ENCODE peak calls at places on chromosomes 1 and 21, in six cellular contexts. One of them, this sample, is unnamed.

GRCh38 chr1:153292740-153293479 is 19.8 kb downstream of the PGLYRP3 start:
- DNase-seq in DMS153: no peak
- DNase-seq in AG08395: no peak
- DNase-seq in fibroblast of pulmonary artery: no peak
- DNase-seq in H1: no peak
- DNase-seq in HTR-8/SVneo: no peak
- DNase-seq in this sample: no peak

GRCh38 chr1:28860332-28861073 is 48.5 kb downstream of the OPRD1 start:
- DNase-seq in AG08395: no peak
- DNase-seq in DMS153: peak
- DNase-seq in fibroblast of pulmonary artery: peak
- DNase-seq in H1: no peak
- DNase-seq in HTR-8/SVneo: no peak
- DNase-seq in this sample: no peak

GRCh38 chr21:37153935-37154350 is 80.9 kb downstream of the TTC3 start:
- DNase-seq in fibroblast of pulmonary artery: peak
- DNase-seq in DMS153: no peak
- DNase-seq in HTR-8/SVneo: no peak
- DNase-seq in AG08395: no peak
- DNase-seq in H1: no peak
- DNase-seq in this sample: peak

GRCh38 chr1:54193453-54193852 is 6.4 kb downstream of the CYB5RL start:
- DNase-seq in AG08395: no peak
- DNase-seq in H1: no peak
- DNase-seq in HTR-8/SVneo: no peak
- DNase-seq in DMS153: no peak
- DNase-seq in fibroblast of pulmonary artery: no peak
- DNase-seq in this sample: no peak

GRCh38 chr21:44596068-44596725 is 3.9 kb upstream of the KRTAP10-6 start:
- DNase-seq in fibroblast of pulmonary artery: no peak
- DNase-seq in HTR-8/SVneo: no peak
- DNase-seq in AG08395: no peak
- DNase-seq in DMS153: no peak
- DNase-seq in H1: no peak
- DNase-seq in this sample: no peak

GRCh38 chr21:42558846-42559245 is 45.2 kb downstream of the SLC37A1 start:
- DNase-seq in AG08395: no peak
- DNase-seq in fibroblast of pulmonary artery: no peak
- DNase-seq in HTR-8/SVneo: no peak
- DNase-seq in H1: no peak
- DNase-seq in DMS153: peak
- DNase-seq in this sample: no peak

GRCh38 chr1:119482517-119483425 is 24.2 kb upstream of the HSD3B1 start:
- DNase-seq in HTR-8/SVneo: no peak
- DNase-seq in fibroblast of pulmonary artery: no peak
- DNase-seq in DMS153: no peak
- DNase-seq in AG08395: no peak
- DNase-seq in H1: no peak
- DNase-seq in this sample: no peak

GRCh38 chr1:46248122-46248920 is 758 bp downstream of the RAD54L start:
- DNase-seq in HTR-8/SVneo: peak
- DNase-seq in H1: no peak
- DNase-seq in DMS153: peak
- DNase-seq in fibroblast of pulmonary artery: no peak
- DNase-seq in AG08395: no peak
- DNase-seq in this sample: no peak

GRCh38 chr1:34896612-34897011 is 32.8 kb downstream of the DLGAP3 start:
- DNase-seq in AG08395: no peak
- DNase-seq in fibroblast of pulmonary artery: peak
- DNase-seq in DMS153: no peak
- DNase-seq in H1: no peak
- DNase-seq in HTR-8/SVneo: no peak
- DNase-seq in this sample: no peak

GRCh38 chr1:165259236-165259635 is 97.3 kb downstream of the LMX1A start:
- DNase-seq in HTR-8/SVneo: no peak
- DNase-seq in DMS153: peak
- DNase-seq in H1: no peak
- DNase-seq in AG08395: no peak
- DNase-seq in fibroblast of pulmonary artery: no peak
- DNase-seq in this sample: no peak

GRCh38 chr1:26083246-26083645 is 15.8 kb upstream of the TRIM63 start:
- DNase-seq in H1: no peak
- DNase-seq in DMS153: no peak
- DNase-seq in AG08395: peak
- DNase-seq in fibroblast of pulmonary artery: peak
- DNase-seq in HTR-8/SVneo: no peak
- DNase-seq in this sample: peak

GRCh38 chr1:90504509-90504908 is 212.6 kb downstream of the BARHL2 start:
- DNase-seq in DMS153: no peak
- DNase-seq in H1: no peak
- DNase-seq in AG08395: no peak
- DNase-seq in fibroblast of pulmonary artery: no peak
- DNase-seq in HTR-8/SVneo: no peak
- DNase-seq in this sample: no peak

GRCh38 chr1:211687462-211688215 is 12.2 kb upstream of the NEK2 start:
- DNase-seq in DMS153: no peak
- DNase-seq in fibroblast of pulmonary artery: no peak
- DNase-seq in HTR-8/SVneo: no peak
- DNase-seq in H1: no peak
- DNase-seq in AG08395: no peak
- DNase-seq in this sample: no peak

GRCh38 chr1:6864166-6864565 is 78.9 kb downstream of the CAMTA1 start:
- DNase-seq in fibroblast of pulmonary artery: no peak
- DNase-seq in H1: no peak
- DNase-seq in AG08395: no peak
- DNase-seq in DMS153: no peak
- DNase-seq in HTR-8/SVneo: no peak
- DNase-seq in this sample: no peak

GRCh38 chr21:41152149-41152548 is 15.8 kb upstream of the BACE2 start:
- DNase-seq in DMS153: no peak
- DNase-seq in HTR-8/SVneo: no peak
- DNase-seq in fibroblast of pulmonary artery: no peak
- DNase-seq in AG08395: no peak
- DNase-seq in H1: no peak
- DNase-seq in this sample: no peak

GRCh38 chr1:64000021-64000420 is 203.4 kb upstream of the UBE2U start:
- DNase-seq in HTR-8/SVneo: peak
- DNase-seq in fibroblast of pulmonary artery: no peak
- DNase-seq in AG08395: peak
- DNase-seq in DMS153: no peak
- DNase-seq in H1: no peak
- DNase-seq in this sample: no peak

GRCh38 chr1:153513023-153513422 is 22.8 kb downstream of the S100A6 start:
- DNase-seq in H1: no peak
- DNase-seq in fibroblast of pulmonary artery: no peak
- DNase-seq in HTR-8/SVneo: no peak
- DNase-seq in DMS153: peak
- DNase-seq in AG08395: no peak
- DNase-seq in this sample: no peak

GRCh38 chr1:55803429-55803828 is 588.3 kb upstream of the USP24 start:
- DNase-seq in DMS153: no peak
- DNase-seq in fibroblast of pulmonary artery: no peak
- DNase-seq in AG08395: no peak
- DNase-seq in H1: no peak
- DNase-seq in HTR-8/SVneo: no peak
- DNase-seq in this sample: no peak

GRCh38 chr1:7407980-7408770 is 362.9 kb upstream of the VAMP3 start:
- DNase-seq in HTR-8/SVneo: no peak
- DNase-seq in H1: no peak
- DNase-seq in AG08395: no peak
- DNase-seq in DMS153: no peak
- DNase-seq in fibroblast of pulmonary artery: no peak
- DNase-seq in this sample: no peak

GRCh38 chr21:14815001-14815400 is 249.8 kb downstream of the NRIP1 start:
- DNase-seq in H1: no peak
- DNase-seq in HTR-8/SVneo: no peak
- DNase-seq in DMS153: no peak
- DNase-seq in AG08395: no peak
- DNase-seq in fibroblast of pulmonary artery: no peak
- DNase-seq in this sample: no peak

GRCh38 chr1:93450331-93450730 is 2.4 kb downstream of the FNBP1L start:
- DNase-seq in HTR-8/SVneo: no peak
- DNase-seq in DMS153: no peak
- DNase-seq in H1: no peak
- DNase-seq in AG08395: no peak
- DNase-seq in fibroblast of pulmonary artery: no peak
- DNase-seq in this sample: no peak

GRCh38 chr1:67908260-67908936 is 75.1 kb upstream of the GNG12 start:
- DNase-seq in fibroblast of pulmonary artery: no peak
- DNase-seq in AG08395: no peak
- DNase-seq in HTR-8/SVneo: no peak
- DNase-seq in H1: no peak
- DNase-seq in DMS153: no peak
- DNase-seq in this sample: no peak

GRCh38 chr1:157101196-157101595 is 1.6 kb upstream of the ETV3L start:
- DNase-seq in DMS153: no peak
- DNase-seq in H1: no peak
- DNase-seq in AG08395: no peak
- DNase-seq in fibroblast of pulmonary artery: no peak
- DNase-seq in HTR-8/SVneo: no peak
- DNase-seq in this sample: no peak

GRCh38 chr1:229538945-229539344 is 19.6 kb downstream of the ABCB10 start:
- DNase-seq in fibroblast of pulmonary artery: no peak
- DNase-seq in AG08395: no peak
- DNase-seq in DMS153: no peak
- DNase-seq in H1: no peak
- DNase-seq in HTR-8/SVneo: no peak
- DNase-seq in this sample: no peak

GRCh38 chr21:46424062-46424591 is 34.6 kb upstream of the DIP2A start:
- DNase-seq in fibroblast of pulmonary artery: no peak
- DNase-seq in AG08395: no peak
- DNase-seq in HTR-8/SVneo: no peak
- DNase-seq in DMS153: no peak
- DNase-seq in H1: no peak
- DNase-seq in this sample: no peak

GRCh38 chr21:37647781-37648180 is 268.5 kb downstream of the KCNJ6 start:
- DNase-seq in AG08395: no peak
- DNase-seq in fibroblast of pulmonary artery: no peak
- DNase-seq in H1: no peak
- DNase-seq in HTR-8/SVneo: no peak
- DNase-seq in DMS153: no peak
- DNase-seq in this sample: no peak

GRCh38 chr1:25711555-25712298 is 88.3 kb upstream of the SELENON start:
- DNase-seq in H1: no peak
- DNase-seq in DMS153: no peak
- DNase-seq in fibroblast of pulmonary artery: no peak
- DNase-seq in HTR-8/SVneo: no peak
- DNase-seq in AG08395: no peak
- DNase-seq in this sample: no peak

GRCh38 chr1:95023399-95024050 is 49.2 kb downstream of the ALG14 start:
- DNase-seq in AG08395: peak
- DNase-seq in H1: no peak
- DNase-seq in HTR-8/SVneo: peak
- DNase-seq in fibroblast of pulmonary artery: peak
- DNase-seq in DMS153: no peak
- DNase-seq in this sample: peak

GRCh38 chr1:211305044-211305443 is 21.6 kb upstream of the TRAF5 start:
- DNase-seq in AG08395: peak
- DNase-seq in H1: no peak
- DNase-seq in fibroblast of pulmonary artery: no peak
- DNase-seq in DMS153: no peak
- DNase-seq in HTR-8/SVneo: no peak
- DNase-seq in this sample: peak

GRCh38 chr1:201882665-201883132 is 6.0 kb upstream of the SHISA4 start:
- DNase-seq in AG08395: peak
- DNase-seq in fibroblast of pulmonary artery: peak
- DNase-seq in DMS153: no peak
- DNase-seq in H1: no peak
- DNase-seq in HTR-8/SVneo: peak
- DNase-seq in this sample: peak

GRCh38 chr1:232334811-232335210 is 295.1 kb downstream of the SIPA1L2 start:
- DNase-seq in DMS153: no peak
- DNase-seq in H1: no peak
- DNase-seq in HTR-8/SVneo: no peak
- DNase-seq in AG08395: no peak
- DNase-seq in fibroblast of pulmonary artery: no peak
- DNase-seq in this sample: no peak

GRCh38 chr21:38987551-38988210 is 182.0 kb downstream of the ETS2 start:
- DNase-seq in AG08395: no peak
- DNase-seq in fibroblast of pulmonary artery: no peak
- DNase-seq in DMS153: no peak
- DNase-seq in HTR-8/SVneo: no peak
- DNase-seq in H1: no peak
- DNase-seq in this sample: no peak